ENCODE peak calls at places on chromosomes 2 and 18, in seven cellular contexts. B, G, L, D, T, J and Z are unnamed samples.

GRCh38 chr2:166563894-166564293 is 69.8 kb upstream of the SCN7A start:
- DNase-seq in G (no peak), L (no peak), B (no peak), T (no peak), J (no peak), D (no peak), Z (no peak)

GRCh38 chr2:240138275-240138984 is 2.0 kb downstream of the OTOS start:
- DNase-seq in G (no peak), L (peak), B (no peak), T (no peak), D (peak), J (no peak), Z (no peak)

GRCh38 chr2:201158111-201158929 is 24.6 kb upstream of the CASP10 start:
- DNase-seq in L (peak), T (peak), J (peak), G (peak), B (peak), D (peak), Z (peak)

GRCh38 chr2:74685408-74685807 is 31.4 kb downstream of the SEMA4F start:
- DNase-seq in B (no peak), G (no peak), J (no peak), T (no peak), L (peak), D (no peak), Z (no peak)

GRCh38 chr2:142220901-142221300 is 90.1 kb upstream of the LRP1B start:
- DNase-seq in B (no peak), G (no peak), T (no peak), L (peak), J (no peak), D (no peak), Z (no peak)

GRCh38 chr2:48016620-48017019 is 110.3 kb upstream of the FBXO11 start:
- DNase-seq in B (no peak), D (no peak), L (no peak), G (no peak), J (peak), T (peak), Z (no peak)

GRCh38 chr2:42841344-42841743 is 49.0 kb upstream of the HAAO start:
- DNase-seq in D (no peak), T (no peak), B (no peak), L (no peak), G (no peak), J (no peak), Z (no peak)

GRCh38 chr2:71226391-71226964 is 425 bp downstream of the PAIP2B start:
- DNase-seq in J (peak), L (peak), B (no peak), D (no peak), G (no peak), T (no peak), Z (no peak)

GRCh38 chr2:7744827-7745226 is 827.6 kb downstream of the RNF144A start:
- DNase-seq in G (no peak), D (no peak), B (no peak), L (peak), J (no peak), T (no peak), Z (no peak)

GRCh38 chr2:152450176-152450575 is 115.2 kb downstream of the FMNL2 start:
- DNase-seq in G (no peak), D (no peak), T (no peak), J (no peak), B (no peak), L (no peak), Z (no peak)

GRCh38 chr2:188316354-188316753 is 24.7 kb downstream of the GULP1 start:
- DNase-seq in D (no peak), J (no peak), G (no peak), L (no peak), B (no peak), T (no peak), Z (no peak)

GRCh38 chr2:240904216-240905175 is 1.6 kb upstream of the CROCC2 start:
- DNase-seq in B (no peak), T (no peak), G (no peak), J (no peak), D (no peak), L (no peak), Z (no peak)

GRCh38 chr2:61165946-61166345 is 4.0 kb downstream of the C2orf74 start:
- DNase-seq in B (no peak), D (no peak), J (no peak), T (no peak), L (no peak), G (no peak), Z (no peak)

GRCh38 chr2:240919786-240920782 is 13.9 kb downstream of the CROCC2 start:
- DNase-seq in G (no peak), L (no peak), T (peak), D (peak), J (no peak), B (no peak), Z (no peak)

GRCh38 chr2:71008342-71008741 is 13.7 kb upstream of the TEX261 start:
- DNase-seq in J (no peak), G (no peak), L (no peak), B (no peak), D (no peak), T (no peak), Z (no peak)

GRCh38 chr2:233384017-233384416 is 29.7 kb downstream of the DGKD start:
- DNase-seq in J (no peak), D (no peak), L (no peak), G (no peak), T (no peak), B (no peak), Z (no peak)

GRCh38 chr2:226475650-226476049 is 324.0 kb downstream of the IRS1 start:
- DNase-seq in D (no peak), L (peak), B (no peak), T (no peak), G (no peak), J (no peak), Z (no peak)

GRCh38 chr18:9950289-9951016 is 36.6 kb downstream of the VAPA start:
- DNase-seq in J (no peak), G (no peak), B (no peak), D (no peak), T (no peak), L (peak), Z (no peak)

GRCh38 chr2:234495801-234496441 is 960 bp downstream of the ARL4C start:
- DNase-seq in L (peak), B (no peak), D (no peak), G (no peak), J (no peak), T (no peak), Z (no peak)

GRCh38 chr18:76750886-76751537 is 71.3 kb upstream of the ZNF236 start:
- DNase-seq in J (no peak), T (no peak), G (no peak), D (no peak), L (no peak), B (no peak), Z (no peak)

GRCh38 chr18:40932862-40933261 is 1022.2 kb upstream of the PIK3C3 start:
- DNase-seq in L (no peak), T (no peak), B (no peak), J (no peak), G (no peak), D (no peak), Z (no peak)

GRCh38 chr2:225399509-225399908 is at the start of gene NYAP2:
- DNase-seq in L (no peak), G (no peak), D (no peak), B (no peak), T (no peak), J (no peak), Z (no peak)

GRCh38 chr2:117945296-117945695 is 68.6 kb downstream of the CCDC93 start:
- DNase-seq in T (no peak), G (no peak), D (no peak), B (no peak), L (no peak), J (no peak), Z (no peak)

GRCh38 chr18:36942264-36942663 is 113.3 kb downstream of the KIAA1328 start:
- DNase-seq in D (no peak), L (peak), T (no peak), J (no peak), B (peak), G (no peak), Z (peak)

GRCh38 chr2:38148501-38148900 is 72.5 kb upstream of the CYP1B1 start:
- DNase-seq in B (peak), G (no peak), J (no peak), L (peak), T (peak), D (no peak), Z (no peak)

GRCh38 chr2:211928186-211928585 is 610.4 kb downstream of the ERBB4 start:
- DNase-seq in G (no peak), J (no peak), D (no peak), T (no peak), B (no peak), L (no peak), Z (no peak)

GRCh38 chr2:209942936-209943605 is 59.4 kb upstream of the RPE start:
- DNase-seq in T (no peak), L (no peak), G (no peak), D (no peak), B (no peak), J (no peak), Z (no peak)

GRCh38 chr2:168244318-168244717 is 3.1 kb downstream of the STK39 start:
- DNase-seq in G (no peak), D (no peak), B (no peak), T (no peak), L (no peak), J (peak), Z (no peak)

GRCh38 chr2:127115471-127116199 is 8.7 kb upstream of the BIN1 start:
- DNase-seq in G (no peak), T (peak), J (no peak), B (no peak), D (no peak), L (no peak), Z (no peak)

GRCh38 chr2:99488587-99488998 is 1.2 kb downstream of the REV1 start:
- DNase-seq in B (peak), L (peak), G (no peak), T (peak), D (no peak), J (no peak), Z (no peak)

GRCh38 chr2:86628091-86628522 is 4.4 kb upstream of the RNF103 start:
- DNase-seq in B (no peak), L (no peak), G (no peak), D (no peak), J (no peak), T (no peak), Z (no peak)